ENCODE peak calls at places on chromosome 4, in four cellular contexts. One of them, this sample, is unnamed.

GRCh38 chr4:112276113-112276512 is 9.6 kb downstream of the TIFA start:
- DNase-seq in Calu3: no peak
- DNase-seq in LoVo: no peak
- DNase-seq in posterior vena cava: no peak
- DNase-seq in this sample: no peak

GRCh38 chr4:27154706-27155105 is 294.1 kb downstream of the STIM2 start:
- DNase-seq in LoVo: no peak
- DNase-seq in posterior vena cava: no peak
- DNase-seq in Calu3: no peak
- DNase-seq in this sample: peak

GRCh38 chr4:186592450-186592849 is 37.1 kb upstream of the MTNR1A start:
- DNase-seq in posterior vena cava: no peak
- DNase-seq in LoVo: no peak
- DNase-seq in Calu3: no peak
- DNase-seq in this sample: no peak

GRCh38 chr4:89352541-89352940 is 44.9 kb upstream of the GPRIN3 start:
- DNase-seq in posterior vena cava: no peak
- DNase-seq in LoVo: no peak
- DNase-seq in Calu3: no peak
- DNase-seq in this sample: no peak

GRCh38 chr4:70958681-70959080 is 34.8 kb upstream of the DCK start:
- DNase-seq in posterior vena cava: no peak
- DNase-seq in Calu3: no peak
- DNase-seq in LoVo: no peak
- DNase-seq in this sample: peak

GRCh38 chr4:7929530-7929951 is 10.1 kb downstream of the AFAP1 start:
- DNase-seq in Calu3: peak
- DNase-seq in posterior vena cava: no peak
- DNase-seq in LoVo: peak
- DNase-seq in this sample: peak

GRCh38 chr4:62193726-62194125 is 993.6 kb downstream of the ADGRL3 start:
- DNase-seq in Calu3: no peak
- DNase-seq in LoVo: no peak
- DNase-seq in posterior vena cava: no peak
- DNase-seq in this sample: peak

GRCh38 chr4:113905301-113905700 is 74.1 kb downstream of the ARSJ start:
- DNase-seq in posterior vena cava: no peak
- DNase-seq in Calu3: no peak
- DNase-seq in LoVo: no peak
- DNase-seq in this sample: no peak

GRCh38 chr4:163372035-163372434 is 28.3 kb downstream of the NPY5R start:
- DNase-seq in LoVo: no peak
- DNase-seq in posterior vena cava: no peak
- DNase-seq in Calu3: no peak
- DNase-seq in this sample: no peak

GRCh38 chr4:8290701-8290970 is 21.1 kb downstream of the HTRA3 start:
- DNase-seq in LoVo: no peak
- DNase-seq in posterior vena cava: peak
- DNase-seq in Calu3: no peak
- DNase-seq in this sample: no peak